ENCODE peak calls at places on chromosome 12, in eight cellular contexts. One of them, this sample, is unnamed.

GRCh38 chr12:6917491-6918231 is 3.3 kb downstream of the ENO2 start:
- DNase-seq in fibroblast of lung: peak; percentile 79
- DNase-seq in progenitor cell of endocrine pancreas: no peak
- DNase-seq in HCT116: no peak
- DNase-seq in HFFc6: no peak
- DNase-seq in NB4: no peak
- DNase-seq in A673: no peak
- DNase-seq in left ventricle myocardium inferior: no peak
- DNase-seq in this sample: no peak

GRCh38 chr12:10293151-10293550 is 14.5 kb upstream of the KLRD1 start:
- DNase-seq in HCT116: no peak
- DNase-seq in A673: no peak
- DNase-seq in left ventricle myocardium inferior: no peak
- DNase-seq in fibroblast of lung: no peak
- DNase-seq in progenitor cell of endocrine pancreas: no peak
- DNase-seq in NB4: no peak
- DNase-seq in HFFc6: no peak
- DNase-seq in this sample: no peak

GRCh38 chr12:50620050-50620974 is 115.5 kb downstream of the DIP2B start:
- DNase-seq in HFFc6: peak; percentile 87
- DNase-seq in fibroblast of lung: peak; percentile 98
- DNase-seq in HCT116: no peak
- DNase-seq in left ventricle myocardium inferior: no peak
- DNase-seq in progenitor cell of endocrine pancreas: no peak
- DNase-seq in A673: peak; percentile 61
- DNase-seq in NB4: no peak
- DNase-seq in this sample: peak; percentile 73

GRCh38 chr12:26226629-26227375 is 31.4 kb downstream of the SSPN start:
- DNase-seq in NB4: peak; percentile 85
- DNase-seq in A673: no peak
- DNase-seq in HFFc6: peak; percentile 0
- DNase-seq in fibroblast of lung: peak; percentile 64
- DNase-seq in HCT116: no peak
- DNase-seq in progenitor cell of endocrine pancreas: peak; percentile 37
- DNase-seq in left ventricle myocardium inferior: peak; percentile 31
- DNase-seq in this sample: no peak

GRCh38 chr12:5868585-5869295 is 76.3 kb downstream of the ANO2 start:
- DNase-seq in fibroblast of lung: no peak
- DNase-seq in HCT116: no peak
- DNase-seq in progenitor cell of endocrine pancreas: no peak
- DNase-seq in HFFc6: no peak
- DNase-seq in left ventricle myocardium inferior: no peak
- DNase-seq in NB4: no peak
- DNase-seq in A673: no peak
- DNase-seq in this sample: no peak

GRCh38 chr12:1531160-1531653 is 63.2 kb downstream of the FBXL14 start:
- DNase-seq in HCT116: no peak
- DNase-seq in progenitor cell of endocrine pancreas: peak; percentile 40
- DNase-seq in fibroblast of lung: no peak
- DNase-seq in NB4: no peak
- DNase-seq in left ventricle myocardium inferior: no peak
- DNase-seq in A673: no peak
- DNase-seq in HFFc6: no peak
- DNase-seq in this sample: no peak

GRCh38 chr12:30624009-30624408 is 71.7 kb downstream of the IPO8 start:
- DNase-seq in fibroblast of lung: no peak
- DNase-seq in left ventricle myocardium inferior: no peak
- DNase-seq in HFFc6: no peak
- DNase-seq in NB4: peak; percentile 16
- DNase-seq in HCT116: no peak
- DNase-seq in progenitor cell of endocrine pancreas: no peak
- DNase-seq in A673: no peak
- DNase-seq in this sample: no peak

GRCh38 chr12:46267618-46268348 is 1.1 kb downstream of the SLC38A1 start:
- DNase-seq in fibroblast of lung: peak; percentile 34
- DNase-seq in left ventricle myocardium inferior: no peak
- DNase-seq in HCT116: no peak
- DNase-seq in HFFc6: peak; percentile 10
- DNase-seq in NB4: peak; percentile 59
- DNase-seq in A673: peak; percentile 36
- DNase-seq in progenitor cell of endocrine pancreas: no peak
- DNase-seq in this sample: no peak

DNA sequence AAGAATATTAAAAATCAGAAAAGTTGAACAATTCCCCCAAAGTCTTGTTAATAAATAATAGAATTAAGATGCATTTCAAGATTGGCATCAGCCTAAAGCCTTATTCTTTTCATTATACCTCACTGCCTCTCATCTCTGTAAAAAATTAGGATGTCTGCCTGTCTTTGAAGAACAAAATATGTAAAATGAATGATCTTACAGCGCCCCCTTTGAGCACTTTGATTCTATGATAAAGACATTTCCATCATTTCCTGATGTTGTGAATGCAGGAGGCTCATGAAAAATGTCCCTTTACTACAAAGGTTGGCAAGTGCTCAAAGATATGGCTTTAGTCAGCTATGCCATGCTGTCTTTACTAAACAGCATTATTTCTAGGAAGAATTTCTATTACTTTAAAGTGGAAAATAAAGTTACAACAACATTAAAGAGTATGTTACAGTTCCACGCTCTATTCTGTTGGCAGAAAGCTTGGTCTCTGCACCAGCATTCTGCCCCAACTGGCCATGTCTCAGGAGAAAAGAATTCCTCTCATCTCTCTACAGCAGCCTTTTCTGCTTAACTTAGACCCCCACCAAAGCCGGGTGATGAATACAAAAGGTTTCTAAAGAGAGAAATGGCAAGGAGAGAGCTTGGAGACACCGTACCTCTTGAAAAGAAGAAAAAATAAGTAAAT is 95.1 kb downstream of the LLPH start:
- DNase-seq in fibroblast of lung: peak; percentile 69
- DNase-seq in A673: peak; percentile 82
- DNase-seq in left ventricle myocardium inferior: no peak
- DNase-seq in progenitor cell of endocrine pancreas: no peak
- DNase-seq in NB4: peak; percentile 69
- DNase-seq in HFFc6: peak; percentile 66
- DNase-seq in HCT116: peak; percentile 68
- DNase-seq in this sample: no peak
- TF ChIP-seq CTCF in fibroblast of lung: peak; percentile 39
- TF ChIP-seq CTCF in A673: peak; percentile 68
- TF ChIP-seq CTCF in left ventricle myocardium inferior: peak; percentile 46
- TF ChIP-seq CTCF in progenitor cell of endocrine pancreas: peak; percentile 34
- TF ChIP-seq CTCF in NB4: peak; percentile 43
- TF ChIP-seq CTCF in HFFc6: peak; percentile 82
- TF ChIP-seq CTCF in HCT116: peak; percentile 73
- TF ChIP-seq CTCF in this sample: peak; percentile 40

GRCh38 chr12:45216297-45216982 is 545 bp downstream of the ANO6 start:
- DNase-seq in HFFc6: peak; percentile 19
- DNase-seq in NB4: peak; percentile 75
- DNase-seq in HCT116: no peak
- DNase-seq in A673: peak; percentile 71
- DNase-seq in progenitor cell of endocrine pancreas: peak; percentile 30
- DNase-seq in fibroblast of lung: peak; percentile 56
- DNase-seq in left ventricle myocardium inferior: peak; percentile 51
- DNase-seq in this sample: peak; percentile 64
- TF ChIP-seq CTCF in HFFc6: peak; percentile 64
- TF ChIP-seq CTCF in NB4: peak; percentile 18
- TF ChIP-seq CTCF in HCT116: no peak
- TF ChIP-seq CTCF in A673: peak; percentile 30
- TF ChIP-seq CTCF in progenitor cell of endocrine pancreas: peak; percentile 51
- TF ChIP-seq CTCF in fibroblast of lung: peak; percentile 19
- TF ChIP-seq CTCF in left ventricle myocardium inferior: peak; percentile 64
- TF ChIP-seq CTCF in this sample: peak; percentile 50

GRCh38 chr12:104456950-104457745 is 400 bp downstream of the CHST11 start:
- DNase-seq in fibroblast of lung: peak; percentile 76
- DNase-seq in HCT116: no peak
- DNase-seq in HFFc6: peak; percentile 36
- DNase-seq in A673: peak; percentile 61
- DNase-seq in left ventricle myocardium inferior: peak; percentile 64
- DNase-seq in NB4: peak; percentile 86
- DNase-seq in progenitor cell of endocrine pancreas: peak; percentile 41
- DNase-seq in this sample: peak; percentile 68

GRCh38 chr12:104455594-104456416 is 943 bp upstream of the CHST11 start:
- DNase-seq in left ventricle myocardium inferior: no peak
- DNase-seq in fibroblast of lung: no peak
- DNase-seq in HFFc6: no peak
- DNase-seq in A673: no peak
- DNase-seq in HCT116: no peak
- DNase-seq in NB4: no peak
- DNase-seq in progenitor cell of endocrine pancreas: no peak
- DNase-seq in this sample: peak; percentile 49

GRCh38 chr12:104457746-104458644 is 1.2 kb downstream of the CHST11 start:
- DNase-seq in fibroblast of lung: peak; percentile 32
- DNase-seq in HCT116: no peak
- DNase-seq in progenitor cell of endocrine pancreas: peak; percentile 19
- DNase-seq in A673: peak; percentile 25
- DNase-seq in NB4: peak; percentile 65
- DNase-seq in HFFc6: no peak
- DNase-seq in left ventricle myocardium inferior: peak; percentile 23
- DNase-seq in this sample: peak; percentile 64

GRCh38 chr12:104454997-104455396 is 1.8 kb upstream of the CHST11 start:
- DNase-seq in progenitor cell of endocrine pancreas: no peak
- DNase-seq in A673: no peak
- DNase-seq in HFFc6: peak; percentile 41
- DNase-seq in HCT116: peak; percentile 57
- DNase-seq in fibroblast of lung: peak; percentile 84
- DNase-seq in NB4: no peak
- DNase-seq in left ventricle myocardium inferior: no peak
- DNase-seq in this sample: no peak

DNA sequence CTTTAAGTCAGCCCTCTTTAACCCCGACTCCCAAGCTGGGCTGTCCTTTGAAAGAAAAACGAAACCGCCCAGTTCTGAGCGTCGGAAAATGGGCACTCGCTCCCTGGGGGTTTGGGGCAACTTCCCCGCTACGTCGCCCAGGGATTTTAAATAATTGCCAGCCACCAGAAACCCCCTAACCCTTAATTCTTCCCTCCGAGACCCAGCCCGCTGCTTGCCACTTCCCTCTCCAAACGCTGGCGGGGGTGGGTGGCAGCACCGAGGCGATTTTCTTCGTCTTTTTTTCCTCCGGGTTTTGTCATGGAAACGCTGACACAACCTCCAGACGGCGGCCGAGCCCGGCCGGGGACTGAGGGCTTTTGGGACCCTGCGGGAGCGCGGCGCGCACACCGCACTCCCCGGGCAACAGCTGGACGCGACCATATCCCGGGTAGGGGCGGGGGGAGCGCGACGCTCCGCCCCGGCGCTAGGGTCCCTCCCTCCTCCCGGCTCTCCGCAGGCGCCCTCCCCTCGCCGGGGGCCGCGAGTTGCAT is at the start of gene CHST11:
- DNase-seq in left ventricle myocardium inferior: peak; percentile 86
- DNase-seq in HCT116: peak; percentile 48
- DNase-seq in NB4: peak; percentile 99
- DNase-seq in HFFc6: peak; percentile 64
- DNase-seq in A673: peak; percentile 80
- DNase-seq in progenitor cell of endocrine pancreas: peak; percentile 79
- DNase-seq in fibroblast of lung: peak; percentile 88
- DNase-seq in this sample: peak; percentile 89
- TF ChIP-seq CTCF in left ventricle myocardium inferior: peak; percentile 42
- TF ChIP-seq CTCF in HCT116: no peak
- TF ChIP-seq CTCF in NB4: no peak
- TF ChIP-seq CTCF in HFFc6: peak; percentile 48
- TF ChIP-seq CTCF in A673: peak; percentile 28
- TF ChIP-seq CTCF in progenitor cell of endocrine pancreas: peak; percentile 36
- TF ChIP-seq CTCF in fibroblast of lung: peak; percentile 35
- TF ChIP-seq CTCF in this sample: peak; percentile 38

DNA sequence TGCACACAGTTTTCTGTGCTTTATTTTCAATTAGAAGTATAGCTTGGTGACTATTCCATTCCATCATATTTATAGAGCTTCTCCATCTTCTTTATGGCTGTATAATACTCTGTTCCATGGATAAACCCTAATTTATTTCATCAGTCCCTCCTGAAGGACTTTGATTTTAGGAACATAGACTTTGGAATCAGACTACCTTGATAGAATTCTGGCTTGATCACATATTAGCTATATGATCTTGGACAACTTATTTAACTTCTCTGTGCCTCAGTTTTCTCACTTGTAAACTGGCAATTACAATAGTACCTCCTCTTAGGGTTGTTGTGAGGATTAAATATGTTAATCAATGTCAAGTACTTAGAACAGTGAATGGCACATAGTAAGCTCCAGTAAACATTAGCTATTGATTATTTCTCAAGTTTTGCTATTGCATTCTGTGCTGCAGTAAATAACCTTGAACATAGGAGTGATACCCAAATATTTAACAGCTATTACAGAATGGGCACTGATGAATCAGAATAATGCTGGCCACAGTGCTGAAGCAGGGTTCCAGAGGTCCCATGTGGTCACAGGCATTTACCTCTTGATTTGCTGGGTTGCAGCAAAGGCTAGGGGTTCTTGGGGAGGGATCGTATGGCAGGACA is 12.2 kb upstream of the NR1H4 start:
- DNase-seq in NB4: no peak
- DNase-seq in HCT116: no peak
- DNase-seq in HFFc6: no peak
- DNase-seq in left ventricle myocardium inferior: no peak
- DNase-seq in A673: no peak
- DNase-seq in fibroblast of lung: no peak
- DNase-seq in progenitor cell of endocrine pancreas: no peak
- DNase-seq in this sample: no peak
- TF ChIP-seq CTCF in NB4: no peak
- TF ChIP-seq CTCF in HCT116: no peak
- TF ChIP-seq CTCF in HFFc6: no peak
- TF ChIP-seq CTCF in left ventricle myocardium inferior: no peak
- TF ChIP-seq CTCF in A673: no peak
- TF ChIP-seq CTCF in fibroblast of lung: no peak
- TF ChIP-seq CTCF in progenitor cell of endocrine pancreas: no peak
- TF ChIP-seq CTCF in this sample: no peak

DNA sequence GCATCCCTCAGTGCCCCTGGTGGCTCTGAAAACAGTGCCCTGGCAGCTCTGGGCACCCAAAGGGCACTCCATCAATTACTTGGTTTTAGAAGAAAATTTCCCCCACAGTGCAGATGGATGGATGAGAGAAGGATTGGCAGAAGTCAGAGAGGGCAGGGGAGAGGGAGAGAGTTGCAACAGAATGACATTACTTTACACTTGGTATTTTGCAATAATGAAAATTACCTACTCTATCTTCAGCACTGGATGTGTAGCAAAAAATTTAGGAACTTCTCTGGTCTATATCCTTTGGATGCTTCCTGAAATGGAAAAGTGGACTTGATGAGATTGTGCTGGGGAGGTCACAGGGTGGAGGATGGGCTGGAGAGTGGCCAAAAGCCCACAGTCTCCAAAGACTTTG is 193.2 kb downstream of the CHST11 start:
- DNase-seq in NB4: peak; percentile 47
- DNase-seq in A673: no peak
- DNase-seq in HCT116: no peak
- DNase-seq in fibroblast of lung: no peak
- DNase-seq in left ventricle myocardium inferior: no peak
- DNase-seq in progenitor cell of endocrine pancreas: no peak
- DNase-seq in HFFc6: no peak
- DNase-seq in this sample: no peak
- TF ChIP-seq CTCF in NB4: no peak
- TF ChIP-seq CTCF in A673: no peak
- TF ChIP-seq CTCF in HCT116: no peak
- TF ChIP-seq CTCF in fibroblast of lung: no peak
- TF ChIP-seq CTCF in left ventricle myocardium inferior: no peak
- TF ChIP-seq CTCF in progenitor cell of endocrine pancreas: no peak
- TF ChIP-seq CTCF in HFFc6: no peak
- TF ChIP-seq CTCF in this sample: no peak